ENCODE peak calls at places on chromosomes 12 and 14, in six cellular contexts. B, Z, L, M, N and A are unnamed samples.

GRCh38 chr12:71896171-71896570 is 42.5 kb upstream of the TPH2 start:
- DNase-seq in L (no peak), M (no peak), N (no peak), Z (no peak), B (no peak), A (no peak)

GRCh38 chr12:103852498-103852992 is 11.5 kb upstream of the NT5DC3 start:
- DNase-seq in L (no peak), Z (no peak), N (peak; percentile 53), B (no peak), M (no peak), A (no peak)

GRCh38 chr12:112947314-112947713 is 9.0 kb downstream of the OAS3 start:
- DNase-seq in B (no peak), Z (no peak), L (no peak), M (no peak), N (no peak), A (no peak)

GRCh38 chr12:55743967-55744931 is 1.3 kb downstream of the GDF11 start:
- DNase-seq in B (no peak), N (no peak), M (no peak), L (no peak), Z (no peak), A (no peak)

GRCh38 chr14:79583738-79584405 is 627.4 kb downstream of the DIO2 start:
- DNase-seq in M (peak; percentile 78), Z (no peak), L (no peak), N (peak; percentile 67), B (no peak), A (no peak)

GRCh38 chr12:59151243-59151642 is 230.9 kb upstream of the LRIG3 start:
- DNase-seq in B (no peak), M (peak; percentile 36), L (no peak), N (peak; percentile 20), Z (no peak), A (no peak)

GRCh38 chr14:72651715-72652114 is 242.2 kb downstream of the DPF3 start:
- DNase-seq in M (no peak), B (no peak), Z (no peak), N (no peak), L (no peak), A (no peak)

GRCh38 chr14:100810861-100811461 is 15.0 kb upstream of the MEG3 start:
- DNase-seq in N (peak; percentile 30), Z (no peak), B (no peak), M (no peak), L (no peak), A (no peak)

GRCh38 chr14:41925409-41925808 is 318.7 kb downstream of the LRFN5 start:
- DNase-seq in B (no peak), M (peak; percentile 65), L (no peak), Z (no peak), N (peak; percentile 59), A (no peak)

GRCh38 chr12:211639-212382 is 2.1 kb downstream of the SLC6A12 start:
- DNase-seq in Z (no peak), B (no peak), M (no peak), N (no peak), L (no peak), A (no peak)

GRCh38 chr14:102891556-102891955 is 30.9 kb upstream of the AMN start:
- DNase-seq in Z (no peak), B (no peak), L (no peak), N (peak; percentile 27), M (peak; percentile 77), A (no peak)

GRCh38 chr12:2608608-2608945 is 186.2 kb upstream of the FKBP4 start:
- DNase-seq in M (no peak), B (no peak), L (no peak), Z (no peak), N (no peak), A (no peak)

GRCh38 chr12:106645074-106645421 is 62.2 kb downstream of the RFX4 start:
- DNase-seq in N (peak; percentile 8), B (no peak), Z (no peak), M (no peak), L (no peak), A (no peak)

GRCh38 chr14:101713641-101714349 is 47.7 kb upstream of the PPP2R5C start:
- DNase-seq in L (no peak), N (no peak), B (no peak), Z (no peak), M (no peak), A (no peak)

GRCh38 chr14:95359974-95360826 is 40.5 kb upstream of the CLMN start:
- DNase-seq in B (no peak), M (peak; percentile 15), Z (no peak), L (no peak), N (no peak), A (peak; percentile 38)

GRCh38 chr12:79547044-79547734 is 143.6 kb downstream of the PAWR start:
- DNase-seq in Z (no peak), L (no peak), N (peak; percentile 69), M (no peak), B (no peak), A (no peak)

GRCh38 chr12:55797068-55797467 is 20.5 kb downstream of the SARNP start:
- DNase-seq in B (no peak), M (peak; percentile 71), Z (no peak), L (peak; percentile 19), N (peak; percentile 73), A (no peak)

GRCh38 chr12:1220127-1221092 is 229.4 kb downstream of the ERC1 start:
- DNase-seq in N (peak; percentile 8), M (no peak), L (no peak), B (no peak), Z (no peak), A (no peak)

GRCh38 chr12:33330940-33331339 is 108.7 kb downstream of the SYT10 start:
- DNase-seq in B (no peak), M (no peak), Z (no peak), N (no peak), L (no peak), A (no peak)

DNA sequence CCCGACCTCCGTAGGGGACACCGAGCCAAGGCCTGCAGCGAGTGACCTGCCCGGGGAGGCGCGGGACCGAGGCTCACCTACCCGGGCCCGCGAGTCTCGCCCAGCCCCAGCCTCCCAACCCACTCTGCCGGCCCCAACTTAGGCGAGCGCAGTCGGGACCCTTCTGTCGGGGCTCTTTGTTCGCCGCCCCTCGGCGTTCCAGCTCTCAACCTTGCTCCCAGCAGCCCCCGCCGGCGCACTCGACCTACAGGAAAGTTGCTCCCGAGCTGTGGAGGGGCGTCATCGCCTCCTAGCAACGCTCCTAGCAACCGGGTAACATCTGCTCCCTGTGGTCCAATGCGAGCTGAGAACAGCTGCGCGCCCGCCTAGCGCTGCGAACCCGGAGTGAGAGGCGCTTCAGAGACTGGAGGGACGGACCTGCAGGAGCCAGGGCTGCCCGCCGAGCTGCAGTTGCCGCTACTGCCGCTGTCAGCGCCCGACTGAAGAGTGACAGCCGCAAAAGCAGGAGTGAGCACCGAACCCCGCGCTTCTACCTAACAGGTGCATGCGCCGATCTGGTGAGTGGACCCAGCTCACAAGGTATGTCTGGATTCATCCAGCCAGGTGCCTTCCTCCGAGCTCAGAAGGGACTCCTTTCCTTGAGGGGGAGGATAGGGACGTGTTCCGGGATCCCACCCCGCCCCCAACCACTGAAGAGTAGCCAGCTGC is 354.9 kb downstream of the SNAPC1 start:
- DNase-seq in N (peak; percentile 60), B (no peak), L (peak; percentile 77), M (peak; percentile 74), Z (peak; percentile 99), A (peak; percentile 76)
- TF ChIP-seq CTCF in N (peak; percentile 20), B (peak; percentile 15), L (peak; percentile 69), M (peak; percentile 5), Z (peak; percentile 76), A (peak; percentile 48)

DNA sequence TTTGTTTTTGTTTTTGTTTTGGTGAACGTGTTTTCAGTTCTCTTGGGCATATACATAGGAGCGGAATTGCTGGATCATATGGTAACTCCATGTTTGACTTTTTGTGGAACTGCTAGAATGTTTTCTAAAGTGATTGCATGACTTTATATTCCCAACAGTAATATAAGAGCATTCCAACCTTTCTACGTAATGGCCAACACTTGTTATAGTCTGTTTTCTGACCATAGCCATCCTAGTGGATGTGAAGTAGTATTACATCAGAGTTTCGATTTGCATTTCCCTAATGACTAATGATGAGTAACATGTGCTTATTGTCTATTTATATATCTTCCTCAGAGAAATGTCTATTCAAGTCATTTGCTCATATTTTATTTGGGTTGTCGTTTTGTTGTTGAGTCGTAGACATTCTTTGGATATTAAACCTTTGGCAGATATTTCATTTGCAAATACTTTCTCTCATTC is 268.7 kb downstream of the AEBP2 start:
- DNase-seq in N (peak; percentile 36), L (no peak), M (peak; percentile 56), B (no peak), Z (no peak), A (no peak)
- TF ChIP-seq CTCF in N (no peak), L (no peak), M (peak; percentile 8), B (peak; percentile 13), Z (peak; percentile 39), A (no peak)

GRCh38 chr14:68659021-68659931 is 133.6 kb downstream of the ZFP36L1 start:
- DNase-seq in L (no peak), Z (no peak), M (peak; percentile 56), N (peak; percentile 55), B (no peak), A (no peak)
- TF ChIP-seq CTCF in L (no peak), Z (peak; percentile 32), M (no peak), N (no peak), B (no peak), A (no peak)

GRCh38 chr14:99508896-99509629 is 27.9 kb downstream of the CCNK start:
- DNase-seq in Z (peak; percentile 58), N (no peak), B (no peak), L (peak; percentile 18), M (no peak), A (peak; percentile 11)
- TF ChIP-seq CTCF in Z (no peak), N (no peak), B (no peak), L (no peak), M (no peak), A (no peak)

GRCh38 chr14:59688224-59689170 is 111.9 kb upstream of the CCDC175 start:
- DNase-seq in B (no peak), N (peak; percentile 71), M (peak; percentile 39), L (no peak), Z (no peak), A (peak; percentile 41)
- TF ChIP-seq CTCF in B (peak; percentile 38), N (peak; percentile 95), M (peak; percentile 69), L (peak; percentile 50), Z (peak; percentile 79), A (peak; percentile 74)

GRCh38 chr12:40672650-40673319 is 19.5 kb upstream of the CNTN1 start:
- DNase-seq in M (no peak), L (no peak), Z (no peak), N (no peak), B (no peak), A (no peak)

GRCh38 chr12:40662366-40662765 is 29.9 kb upstream of the CNTN1 start:
- DNase-seq in N (no peak), B (no peak), M (no peak), Z (no peak), L (no peak), A (no peak)

GRCh38 chr12:40663781-40664180 is 28.5 kb upstream of the CNTN1 start:
- DNase-seq in Z (no peak), B (no peak), L (no peak), N (no peak), M (no peak), A (no peak)

DNA sequence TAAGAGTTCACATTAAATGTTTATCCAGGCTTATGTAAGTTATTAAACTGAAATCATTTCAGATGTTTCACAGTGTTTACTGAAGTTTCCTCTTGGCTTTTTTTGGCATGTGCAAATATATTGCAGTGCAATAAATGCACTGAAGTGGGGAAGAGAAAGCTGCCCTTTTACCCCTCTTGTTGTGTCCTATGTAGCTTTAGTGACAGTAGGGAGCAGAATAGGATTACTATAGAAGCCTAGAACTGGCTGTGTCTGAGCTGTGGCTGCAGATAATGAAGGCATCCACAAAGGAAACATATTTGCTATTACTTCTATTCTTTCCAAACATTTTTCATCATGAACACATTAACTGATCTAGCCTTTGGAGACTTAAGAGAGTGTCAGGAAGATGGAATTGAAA is 24.1 kb upstream of the CNTN1 start:
- DNase-seq in Z (no peak), L (no peak), N (no peak), M (no peak), B (no peak), A (no peak)
- TF ChIP-seq CTCF in Z (peak; percentile 44), L (no peak), N (no peak), M (no peak), B (no peak), A (no peak)